ENCODE peak calls at places on chromosome 22, in ten cellular contexts. T is tibial nerve, G is GM12878, M is A549, S is transverse colon, X is stomach, H is upper lobe of left lung, K is SK-N-SH, I is suprapubic skin, C is K562. Z is an unnamed sample.

GRCh38 chr22:42297778-42298177 is 27.3 kb upstream of the TCF20 start:
- DNase-seq in T (no peak), G (no peak), M (no peak), S (no peak), X (no peak), H (no peak), K (no peak), I (no peak), C (no peak), Z (no peak)

GRCh38 chr22:42949159-42949558 is 65.8 kb downstream of the PACSIN2 start:
- DNase-seq in T (no peak), G (no peak), M (peak; percentile 29), S (no peak), X (no peak), H (no peak), K (no peak), I (peak; percentile 62), C (no peak), Z (no peak)

GRCh38 chr22:32615874-32616564 is 141.4 kb downstream of the FBXO7 start:
- DNase-seq in T (no peak), G (no peak), M (no peak), S (no peak), X (no peak), H (no peak), K (no peak), I (no peak), C (no peak), Z (no peak)

GRCh38 chr22:17120281-17120680 is 879 bp downstream of the TMEM121B start:
- DNase-seq in T (no peak), G (no peak), M (peak; percentile 27), S (peak; percentile 34), X (peak; percentile 51), H (peak; percentile 54), K (peak; percentile 71), I (no peak), C (peak; percentile 85), Z (no peak)

GRCh38 chr22:41021655-41022454 is 70.5 kb upstream of the EP300 start:
- DNase-seq in T (peak; percentile 46), G (no peak), M (peak; percentile 64), S (peak; percentile 81), X (peak; percentile 69), H (peak; percentile 71), K (peak; percentile 68), I (peak; percentile 88), C (peak; percentile 79), Z (peak; percentile 88)

GRCh38 chr22:26604368-26604767 is 13.5 kb downstream of the CRYBB1 start:
- DNase-seq in T (no peak), G (no peak), M (no peak), S (no peak), X (no peak), H (no peak), K (no peak), I (no peak), C (no peak), Z (no peak)

GRCh38 chr22:49963647-49964026 is 3.1 kb downstream of the PIM3 start:
- DNase-seq in T (peak; percentile 13), G (no peak), M (no peak), S (peak; percentile 43), X (peak; percentile 75), H (peak; percentile 36), K (peak; percentile 10), I (peak; percentile 71), C (no peak), Z (peak; percentile 64)

GRCh38 chr22:43566021-43566420 is 154.2 kb downstream of the MPPED1 start:
- DNase-seq in T (no peak), G (no peak), M (peak; percentile 2), S (no peak), X (no peak), H (no peak), K (peak; percentile 68), I (no peak), C (no peak), Z (no peak)

GRCh38 chr22:48488149-48488551 is 1339.5 kb downstream of the BRD1 start:
- DNase-seq in T (no peak), G (no peak), M (peak; percentile 37), S (no peak), X (no peak), H (no peak), K (peak; percentile 23), I (peak; percentile 69), C (no peak), Z (no peak)

GRCh38 chr22:22452211-22452610 is 56.3 kb downstream of the ZNF280B start:
- DNase-seq in T (no peak), G (no peak), M (no peak), S (no peak), X (no peak), H (no peak), K (no peak), I (no peak), C (no peak), Z (no peak)

GRCh38 chr22:42895087-42895486 is 38.0 kb upstream of the ARFGAP3 start:
- DNase-seq in T (no peak), G (peak; percentile 76), M (no peak), S (no peak), X (no peak), H (peak; percentile 38), K (no peak), I (no peak), C (no peak), Z (no peak)

GRCh38 chr22:42363851-42364250 is 68.4 kb downstream of the NFAM1 start:
- DNase-seq in T (no peak), G (no peak), M (no peak), S (no peak), X (no peak), H (no peak), K (no peak), I (no peak), C (no peak), Z (peak; percentile 74)

GRCh38 chr22:20656902-20657836 is 116.7 kb upstream of the SERPIND1 start:
- DNase-seq in T (no peak), G (no peak), M (peak; percentile 23), S (no peak), X (no peak), H (no peak), K (no peak), I (no peak), C (peak; percentile 86), Z (peak; percentile 32)

GRCh38 chr22:32932176-32932575 is 126.0 kb downstream of the SYN3 start:
- DNase-seq in T (no peak), G (no peak), M (no peak), S (no peak), X (no peak), H (no peak), K (no peak), I (no peak), C (no peak), Z (no peak)

GRCh38 chr22:25700996-25701815 is 40.8 kb upstream of the MYO18B start:
- DNase-seq in T (no peak), G (no peak), M (no peak), S (no peak), X (no peak), H (no peak), K (peak; percentile 49), I (no peak), C (no peak), Z (no peak)

GRCh38 chr22:45036154-45036553 is 26.3 kb upstream of the PHF21B start:
- DNase-seq in T (no peak), G (no peak), M (no peak), S (no peak), X (no peak), H (no peak), K (no peak), I (no peak), C (no peak), Z (no peak)

GRCh38 chr22:17828502-17829080 is 54.3 kb upstream of the BID start:
- DNase-seq in T (no peak), G (no peak), M (no peak), S (no peak), X (no peak), H (no peak), K (no peak), I (no peak), C (no peak), Z (no peak)

GRCh38 chr22:46058591-46059519 is 81.9 kb upstream of the WNT7B start:
- DNase-seq in T (peak; percentile 12), G (no peak), M (no peak), S (peak; percentile 9), X (peak; percentile 25), H (peak; percentile 18), K (peak; percentile 59), I (peak; percentile 81), C (no peak), Z (peak; percentile 68)
- TF ChIP-seq EP300 in T (no peak), G (no peak), M (no peak), S (no peak), X (no peak), H (no peak), K (no peak), I (no peak), C (no peak), Z (no peak)

GRCh38 chr22:29623553-29624169 is 20.2 kb downstream of the NF2 start:
- DNase-seq in T (no peak), G (no peak), M (no peak), S (no peak), X (no peak), H (no peak), K (no peak), I (no peak), C (no peak), Z (no peak)
- TF ChIP-seq CTCF in T (no peak), G (no peak), M (no peak), S (no peak), X (no peak), H (no peak), K (no peak), I (no peak), C (no peak), Z (no peak)

GRCh38 chr22:36337365-36338130 is 50.2 kb downstream of the MYH9 start:
- DNase-seq in T (no peak), G (no peak), M (no peak), S (no peak), X (no peak), H (no peak), K (no peak), I (no peak), C (no peak), Z (no peak)
- H3K4me3 ChIP-seq in T (no peak overlapping the region), G (no peak overlapping the region), M (no peak overlapping the region), S (no peak overlapping the region), X (no peak overlapping the region), H (no peak overlapping the region), K (no peak overlapping the region), I (no peak overlapping the region), C (no peak overlapping the region), Z (no peak overlapping the region)

GRCh38 chr22:46180370-46181137 is 30.2 kb downstream of the PPARA start:
- DNase-seq in T (no peak), G (no peak), M (no peak), S (no peak), X (no peak), H (no peak), K (no peak), I (no peak), C (peak; percentile 14), Z (no peak)

GRCh38 chr22:46187862-46188261 is 37.5 kb downstream of the PPARA start:
- DNase-seq in T (no peak), G (no peak), M (no peak), S (no peak), X (no peak), H (no peak), K (no peak), I (no peak), C (no peak), Z (no peak)

GRCh38 chr22:46183733-46184132 is 33.4 kb downstream of the PPARA start:
- DNase-seq in T (no peak), G (no peak), M (no peak), S (no peak), X (no peak), H (no peak), K (no peak), I (no peak), C (no peak), Z (no peak)

GRCh38 chr22:46179748-46180147 is 29.4 kb downstream of the PPARA start:
- DNase-seq in T (no peak), G (no peak), M (no peak), S (no peak), X (no peak), H (no peak), K (no peak), I (no peak), C (peak; percentile 14), Z (no peak)

GRCh38 chr22:46185263-46185662 is 34.9 kb downstream of the PPARA start:
- DNase-seq in T (no peak), G (no peak), M (no peak), S (no peak), X (no peak), H (no peak), K (no peak), I (no peak), C (no peak), Z (no peak)
- TF ChIP-seq EP300 in T (no peak), G (no peak), M (no peak), S (no peak), X (no peak), H (no peak), K (no peak), I (no peak), C (no peak), Z (no peak)

Z was measured in sigmoid colon.